ENCODE peak calls at places on chromosome 2, in six cellular contexts. H is breast epithelium, J is stomach, T is A549, B is gastrocnemius medialis, G is heart left ventricle. Y is an unnamed sample.

GRCh38 chr2:150309681-150310080 is 177.8 kb downstream of the RND3 start:
- DNase-seq in H (no peak), G (no peak), T (peak), B (no peak), J (peak), Y (peak)

GRCh38 chr2:8543412-8544167 is 138.3 kb upstream of the ID2 start:
- DNase-seq in J (peak), T (no peak), B (no peak), G (peak), H (no peak), Y (no peak)

GRCh38 chr2:204692790-204693189 is 147.5 kb downstream of the PARD3B start:
- DNase-seq in H (no peak), G (no peak), T (no peak), J (no peak), B (no peak), Y (no peak)

GRCh38 chr2:151334082-151334815 is 23.1 kb upstream of the TNFAIP6 start:
- DNase-seq in T (peak), J (no peak), H (no peak), B (no peak), G (no peak), Y (no peak)

GRCh38 chr2:65142515-65142914 is 12.6 kb upstream of the RAB1A start:
- DNase-seq in H (no peak), T (peak), B (no peak), G (no peak), J (no peak), Y (no peak)

GRCh38 chr2:176642074-176642473 is 372.8 kb downstream of the MTX2 start:
- DNase-seq in J (no peak), G (no peak), B (no peak), T (no peak), H (no peak), Y (no peak)

GRCh38 chr2:83596592-83597339 is 862.3 kb downstream of the SUCLG1 start:
- DNase-seq in T (no peak), H (no peak), B (no peak), G (no peak), J (no peak), Y (no peak)

GRCh38 chr2:106961328-106961727 is 75.4 kb upstream of the ST6GAL2 start:
- DNase-seq in G (no peak), J (no peak), B (no peak), T (no peak), H (no peak), Y (no peak)

GRCh38 chr2:48529189-48529588 is 765 bp upstream of the STON1 start:
- DNase-seq in T (no peak), J (no peak), H (no peak), B (no peak), G (no peak), Y (no peak)

GRCh38 chr2:30410217-30410616 is 36.8 kb upstream of the LCLAT1 start:
- DNase-seq in G (no peak), B (no peak), T (peak), H (no peak), J (no peak), Y (no peak)

GRCh38 chr2:154133823-154134222 is 262.1 kb downstream of the GALNT13 start:
- DNase-seq in T (peak), G (no peak), H (no peak), J (no peak), B (no peak), Y (no peak)

GRCh38 chr2:134301099-134301970 is 47.5 kb downstream of the MGAT5 start:
- DNase-seq in H (no peak), J (no peak), B (no peak), G (peak), T (no peak), Y (no peak)

GRCh38 chr2:23280401-23280800 is 104.6 kb upstream of the KLHL29 start:
- DNase-seq in H (no peak), G (no peak), B (no peak), J (no peak), T (no peak), Y (no peak)
- H3K27ac ChIP-seq in H (no peak), G (no peak), B (no peak), J (no peak), T (no peak), Y (no peak)

GRCh38 chr2:40879305-40879704 is 427.4 kb upstream of the SLC8A1 start:
- DNase-seq in T (no peak), G (no peak), J (no peak), B (no peak), H (no peak), Y (no peak)
- TF ChIP-seq POLR2A in T (no peak), G (no peak), J (no peak), B (no peak), H (no peak), Y (no peak)

DNA sequence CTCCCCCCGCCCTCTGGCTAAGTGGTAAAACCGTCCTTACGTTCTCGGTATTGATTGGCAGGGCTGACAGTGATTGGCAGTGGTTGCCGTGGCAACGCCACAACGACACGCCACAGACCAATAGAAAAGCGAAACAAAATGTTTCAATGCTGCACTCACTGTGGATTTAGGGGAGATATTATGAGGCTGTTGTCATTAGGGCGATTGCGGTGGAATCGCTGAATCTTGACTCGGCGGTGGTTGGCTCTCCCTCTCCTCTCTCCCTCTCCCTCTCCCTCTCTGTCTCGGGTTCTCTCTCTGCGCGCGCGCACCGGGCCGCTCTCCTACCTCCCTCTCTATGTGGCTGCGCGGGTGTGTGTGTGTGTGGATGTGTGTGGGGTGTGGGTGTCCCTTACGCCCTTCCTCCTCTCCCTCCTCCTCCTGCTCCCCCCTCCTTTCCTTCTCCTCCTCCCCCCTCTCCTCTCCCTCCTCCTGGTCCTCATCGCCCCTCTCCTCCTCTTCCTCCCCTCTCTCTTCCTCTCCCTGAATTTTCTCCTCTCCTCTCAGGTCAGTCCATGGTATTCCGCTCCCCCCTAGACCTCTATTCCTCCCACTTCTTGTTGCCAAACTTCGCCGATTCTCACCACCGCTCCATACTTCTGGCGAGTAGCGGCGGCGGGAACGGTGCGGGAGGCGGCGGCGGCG is at the start of gene SIX3:
- DNase-seq in H (no peak), B (no peak), G (no peak), T (peak), J (no peak), Y (peak)
- H3K27ac ChIP-seq in H (no peak), B (no peak), G (no peak), T (peak), J (no peak), Y (no peak)

GRCh38 chr2:240232264-240232915 is 91.9 kb upstream of the OTOS start:
- DNase-seq in T (no peak), B (no peak), H (no peak), G (no peak), J (no peak), Y (no peak)
- TF ChIP-seq POLR2A in T (no peak), B (no peak), H (no peak), G (no peak), J (no peak), Y (no peak)

DNA sequence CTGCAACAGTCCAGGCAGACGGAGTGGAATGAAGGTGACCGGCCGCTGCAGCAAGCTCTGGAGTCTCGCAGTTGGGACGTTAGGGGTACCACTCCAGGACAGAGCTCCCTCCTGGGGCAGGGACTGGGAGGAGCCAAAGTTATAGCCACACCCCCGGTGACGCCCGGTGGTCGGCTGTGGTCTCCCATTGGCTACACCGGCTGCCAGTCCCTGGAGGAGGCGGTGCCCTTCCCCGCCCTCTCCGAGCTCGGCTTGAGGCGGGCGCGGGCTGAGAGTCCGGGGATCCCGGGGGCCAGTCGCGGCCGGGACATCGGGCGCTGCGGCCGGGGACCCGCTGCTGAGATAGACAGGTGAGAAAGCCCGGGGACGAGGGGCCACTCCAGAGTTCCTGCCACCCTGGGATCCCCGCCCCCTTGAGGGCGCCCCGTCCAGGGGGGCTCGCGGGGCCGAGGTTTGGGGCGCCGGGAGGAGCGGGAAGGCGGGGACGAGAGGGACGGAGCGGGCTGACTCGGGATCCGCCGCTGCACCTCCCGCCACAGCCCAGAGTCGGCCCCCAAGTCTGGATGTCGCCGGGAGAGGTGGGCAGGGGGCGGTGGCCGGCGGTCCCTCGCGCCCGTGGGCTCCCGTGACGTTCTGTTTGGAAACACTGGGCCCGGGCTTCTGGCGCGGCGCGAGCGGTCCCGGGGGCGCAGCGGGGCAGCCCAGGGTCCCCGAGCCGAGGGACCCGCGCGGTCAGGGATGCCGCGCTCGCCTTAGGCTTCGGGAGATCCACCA is at the start of gene PLEKHH2:
- DNase-seq in T (peak), B (peak), J (peak), G (peak), H (peak), Y (peak)
- H3K27ac ChIP-seq in T (peak), B (peak), J (peak), G (no peak), H (peak), Y (peak)

DNA sequence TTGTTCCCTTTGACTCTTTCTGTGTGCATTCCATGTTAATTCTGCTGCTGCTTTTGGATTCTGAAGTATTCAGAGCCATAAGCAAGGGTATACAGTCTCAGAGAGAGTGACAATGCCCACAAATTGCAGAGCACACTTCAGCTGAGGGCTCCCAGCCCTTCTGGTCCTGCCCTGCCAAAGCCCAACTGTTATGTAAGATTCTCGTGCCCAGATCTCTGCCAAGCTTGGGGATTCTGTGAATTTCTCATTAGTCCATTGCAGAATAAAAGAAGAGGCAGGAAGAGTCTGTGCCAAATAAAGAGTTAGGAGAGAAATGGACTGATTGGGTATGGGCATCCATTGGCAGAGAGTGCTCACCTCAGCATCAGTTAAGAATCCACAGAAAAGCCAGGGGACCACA is 112.0 kb upstream of the PNPT1 start:
- DNase-seq in G (no peak), H (no peak), T (no peak), J (no peak), B (no peak), Y (no peak)
- TF ChIP-seq POLR2A in G (no peak), H (no peak), T (no peak), J (no peak), B (no peak), Y (no peak)

DNA sequence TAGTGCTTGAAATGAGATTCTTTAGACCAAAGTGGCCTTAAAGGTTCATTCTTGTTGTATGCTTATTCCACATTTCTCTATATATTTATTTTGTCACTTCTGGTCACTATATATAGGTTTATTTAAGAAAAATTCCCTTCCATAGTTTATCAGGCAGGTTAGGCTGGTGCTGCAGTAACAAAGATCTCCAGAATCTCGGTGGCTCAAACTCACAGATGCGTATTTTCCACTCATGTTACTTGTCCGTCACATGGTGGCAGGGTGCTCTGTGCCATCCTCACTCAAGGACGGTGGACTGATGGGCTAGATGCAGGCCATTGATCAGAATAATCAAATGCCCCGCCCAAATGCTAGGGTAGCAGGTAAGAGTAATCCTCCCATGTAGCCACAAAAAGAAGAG is 19.8 kb downstream of the SPTBN1 start:
- DNase-seq in B (no peak), H (no peak), G (no peak), J (no peak), T (no peak), Y (no peak)
- H3K27ac ChIP-seq in B (no peak), H (no peak), G (no peak), J (no peak), T (no peak), Y (no peak)

GRCh38 chr2:46512185-46512584 is 32.8 kb downstream of the TMEM247 start:
- DNase-seq in B (no peak), T (no peak), J (no peak), G (no peak), H (no peak), Y (no peak)
- TF ChIP-seq POLR2A in B (no peak), T (no peak), J (no peak), G (no peak), H (no peak), Y (no peak)

DNA sequence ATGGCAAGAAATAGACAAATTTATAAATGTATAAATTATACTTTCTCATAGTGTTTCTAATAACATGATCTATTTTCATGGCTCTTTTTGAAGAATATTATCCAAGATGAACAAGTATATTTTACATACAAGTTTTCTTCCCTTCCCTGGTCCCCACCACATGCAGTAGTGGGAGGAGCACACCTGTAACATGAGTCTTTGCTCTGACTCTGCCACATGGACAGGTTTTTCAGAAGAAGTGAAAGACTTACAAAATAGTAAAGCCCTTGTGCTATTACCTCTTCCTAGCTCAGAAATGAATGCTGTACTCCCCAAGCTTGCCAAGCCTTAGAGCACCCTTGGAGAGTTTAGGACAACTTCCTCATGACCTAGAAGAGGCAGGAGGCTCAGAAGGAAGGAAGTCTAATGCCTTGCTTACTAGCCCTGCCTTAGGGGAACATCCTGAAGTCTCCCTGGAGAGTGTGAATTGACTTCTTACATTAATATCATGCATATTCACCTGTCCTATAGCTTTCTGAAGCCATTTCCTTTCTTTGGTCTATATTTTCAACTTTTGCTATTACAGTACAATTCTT is 18.4 kb downstream of the MXD1 start:
- DNase-seq in G (no peak), J (no peak), H (no peak), B (no peak), T (no peak), Y (no peak)
- H3K27ac ChIP-seq in G (no peak), J (peak), H (no peak), B (no peak), T (peak), Y (peak)